ENCODE peak calls at places on chromosomes 6 and 20, in eight cellular contexts. One of them, this sample, is unnamed.

GRCh38 chr20:3674995-3675900 is 6.6 kb downstream of the ADAM33 start:
- DNase-seq in endothelial cell: no peak
- DNase-seq in HFFc6: no peak
- DNase-seq in RWPE2: peak
- DNase-seq in MCF 10A: no peak
- DNase-seq in cardiac fibroblast: no peak
- DNase-seq in fibroblast of lung: no peak
- DNase-seq in GM13976: no peak
- DNase-seq in this sample: no peak

GRCh38 chr6:89347825-89348224 is 4.7 kb downstream of the UBE2J1 start:
- DNase-seq in MCF 10A: no peak
- DNase-seq in GM13976: no peak
- DNase-seq in RWPE2: no peak
- DNase-seq in cardiac fibroblast: no peak
- DNase-seq in fibroblast of lung: peak
- DNase-seq in endothelial cell: no peak
- DNase-seq in HFFc6: peak
- DNase-seq in this sample: no peak

GRCh38 chr6:99579781-99580180 is 11.3 kb upstream of the CCNC start:
- DNase-seq in RWPE2: no peak
- DNase-seq in GM13976: no peak
- DNase-seq in fibroblast of lung: no peak
- DNase-seq in cardiac fibroblast: no peak
- DNase-seq in endothelial cell: no peak
- DNase-seq in MCF 10A: no peak
- DNase-seq in HFFc6: no peak
- DNase-seq in this sample: no peak

GRCh38 chr20:44501448-44501847 is 20.4 kb downstream of the SERINC3 start:
- DNase-seq in HFFc6: peak
- DNase-seq in GM13976: no peak
- DNase-seq in fibroblast of lung: peak
- DNase-seq in MCF 10A: peak
- DNase-seq in RWPE2: no peak
- DNase-seq in endothelial cell: no peak
- DNase-seq in cardiac fibroblast: peak
- DNase-seq in this sample: no peak

GRCh38 chr6:293185-294174 is 1.2 kb downstream of the DUSP22 start:
- DNase-seq in HFFc6: no peak
- DNase-seq in GM13976: no peak
- DNase-seq in MCF 10A: peak
- DNase-seq in endothelial cell: no peak
- DNase-seq in cardiac fibroblast: peak
- DNase-seq in RWPE2: no peak
- DNase-seq in fibroblast of lung: peak
- DNase-seq in this sample: peak

GRCh38 chr20:16098890-16099639 is 474.2 kb downstream of the KIF16B start:
- DNase-seq in cardiac fibroblast: no peak
- DNase-seq in fibroblast of lung: no peak
- DNase-seq in HFFc6: no peak
- DNase-seq in GM13976: no peak
- DNase-seq in endothelial cell: no peak
- DNase-seq in MCF 10A: peak
- DNase-seq in RWPE2: no peak
- DNase-seq in this sample: no peak

GRCh38 chr20:44025756-44026155 is 111.1 kb downstream of the TOX2 start:
- DNase-seq in fibroblast of lung: no peak
- DNase-seq in GM13976: no peak
- DNase-seq in cardiac fibroblast: no peak
- DNase-seq in HFFc6: no peak
- DNase-seq in RWPE2: peak
- DNase-seq in MCF 10A: no peak
- DNase-seq in endothelial cell: no peak
- DNase-seq in this sample: no peak

GRCh38 chr20:33788351-33789049 is 22.6 kb upstream of the CHMP4B start:
- DNase-seq in cardiac fibroblast: no peak
- DNase-seq in endothelial cell: no peak
- DNase-seq in HFFc6: no peak
- DNase-seq in MCF 10A: peak
- DNase-seq in fibroblast of lung: no peak
- DNase-seq in RWPE2: peak
- DNase-seq in GM13976: no peak
- DNase-seq in this sample: no peak

GRCh38 chr6:102114402-102114801 is 720.9 kb downstream of the GRIK2 start:
- DNase-seq in RWPE2: no peak
- DNase-seq in HFFc6: no peak
- DNase-seq in cardiac fibroblast: no peak
- DNase-seq in fibroblast of lung: no peak
- DNase-seq in endothelial cell: peak
- DNase-seq in MCF 10A: peak
- DNase-seq in GM13976: peak
- DNase-seq in this sample: no peak

GRCh38 chr20:25637247-25637646 is 13.4 kb upstream of the NANP start:
- DNase-seq in GM13976: no peak
- DNase-seq in fibroblast of lung: no peak
- DNase-seq in RWPE2: no peak
- DNase-seq in MCF 10A: no peak
- DNase-seq in endothelial cell: no peak
- DNase-seq in HFFc6: no peak
- DNase-seq in cardiac fibroblast: no peak
- DNase-seq in this sample: no peak

GRCh38 chr20:50110141-50111047 is 2.6 kb downstream of the UBE2V1 start:
- DNase-seq in RWPE2: peak
- DNase-seq in HFFc6: peak
- DNase-seq in GM13976: peak
- DNase-seq in cardiac fibroblast: peak
- DNase-seq in endothelial cell: peak
- DNase-seq in MCF 10A: no peak
- DNase-seq in fibroblast of lung: peak
- DNase-seq in this sample: no peak

GRCh38 chr6:154962751-154963150 is 32.4 kb upstream of the TIAM2 start:
- DNase-seq in MCF 10A: peak
- DNase-seq in GM13976: no peak
- DNase-seq in RWPE2: no peak
- DNase-seq in fibroblast of lung: peak
- DNase-seq in cardiac fibroblast: peak
- DNase-seq in HFFc6: peak
- DNase-seq in endothelial cell: no peak
- DNase-seq in this sample: no peak

GRCh38 chr6:136063095-136063494 is 187.0 kb downstream of the MTFR2 start:
- DNase-seq in HFFc6: peak
- DNase-seq in RWPE2: no peak
- DNase-seq in cardiac fibroblast: peak
- DNase-seq in MCF 10A: no peak
- DNase-seq in GM13976: no peak
- DNase-seq in endothelial cell: no peak
- DNase-seq in fibroblast of lung: peak
- DNase-seq in this sample: no peak

GRCh38 chr6:35300848-35301247 is 3.2 kb downstream of the DEF6 start:
- DNase-seq in GM13976: no peak
- DNase-seq in cardiac fibroblast: no peak
- DNase-seq in endothelial cell: no peak
- DNase-seq in RWPE2: no peak
- DNase-seq in HFFc6: no peak
- DNase-seq in MCF 10A: no peak
- DNase-seq in fibroblast of lung: no peak
- DNase-seq in this sample: no peak

GRCh38 chr20:49614338-49615050 is 46.6 kb upstream of the PTGIS start:
- DNase-seq in endothelial cell: no peak
- DNase-seq in RWPE2: no peak
- DNase-seq in cardiac fibroblast: no peak
- DNase-seq in MCF 10A: no peak
- DNase-seq in fibroblast of lung: no peak
- DNase-seq in GM13976: no peak
- DNase-seq in HFFc6: no peak
- DNase-seq in this sample: no peak

GRCh38 chr20:22474215-22474614 is 110.2 kb downstream of the FOXA2 start:
- DNase-seq in fibroblast of lung: no peak
- DNase-seq in RWPE2: no peak
- DNase-seq in cardiac fibroblast: no peak
- DNase-seq in MCF 10A: no peak
- DNase-seq in HFFc6: no peak
- DNase-seq in GM13976: no peak
- DNase-seq in endothelial cell: no peak
- DNase-seq in this sample: no peak

GRCh38 chr20:22470620-22471026 is 113.7 kb downstream of the FOXA2 start:
- DNase-seq in RWPE2: no peak
- DNase-seq in HFFc6: no peak
- DNase-seq in GM13976: no peak
- DNase-seq in endothelial cell: no peak
- DNase-seq in MCF 10A: no peak
- DNase-seq in fibroblast of lung: no peak
- DNase-seq in cardiac fibroblast: no peak
- DNase-seq in this sample: no peak

GRCh38 chr20:22471156-22471836 is 113.1 kb downstream of the FOXA2 start:
- DNase-seq in cardiac fibroblast: no peak
- DNase-seq in RWPE2: no peak
- DNase-seq in MCF 10A: no peak
- DNase-seq in fibroblast of lung: no peak
- DNase-seq in HFFc6: no peak
- DNase-seq in GM13976: no peak
- DNase-seq in endothelial cell: no peak
- DNase-seq in this sample: no peak

GRCh38 chr20:22473293-22473692 is 111.1 kb downstream of the FOXA2 start:
- DNase-seq in MCF 10A: no peak
- DNase-seq in fibroblast of lung: no peak
- DNase-seq in endothelial cell: no peak
- DNase-seq in cardiac fibroblast: no peak
- DNase-seq in RWPE2: no peak
- DNase-seq in HFFc6: no peak
- DNase-seq in GM13976: no peak
- DNase-seq in this sample: no peak

GRCh38 chr20:22472386-22472785 is 112.0 kb downstream of the FOXA2 start:
- DNase-seq in HFFc6: no peak
- DNase-seq in endothelial cell: no peak
- DNase-seq in GM13976: no peak
- DNase-seq in fibroblast of lung: no peak
- DNase-seq in RWPE2: no peak
- DNase-seq in MCF 10A: no peak
- DNase-seq in cardiac fibroblast: no peak
- DNase-seq in this sample: no peak
- TF ChIP-seq CTCF in HFFc6: no peak
- TF ChIP-seq CTCF in endothelial cell: no peak
- TF ChIP-seq CTCF in GM13976: no peak
- TF ChIP-seq CTCF in fibroblast of lung: no peak
- TF ChIP-seq CTCF in RWPE2: no peak
- TF ChIP-seq CTCF in MCF 10A: no peak
- TF ChIP-seq CTCF in cardiac fibroblast: no peak
- TF ChIP-seq CTCF in this sample: no peak

GRCh38 chr6:39049575-39050283 is 1.1 kb downstream of the GLP1R start:
- DNase-seq in GM13976: no peak
- DNase-seq in endothelial cell: no peak
- DNase-seq in fibroblast of lung: no peak
- DNase-seq in cardiac fibroblast: no peak
- DNase-seq in RWPE2: no peak
- DNase-seq in MCF 10A: no peak
- DNase-seq in HFFc6: no peak
- DNase-seq in this sample: no peak
- TF ChIP-seq CTCF in GM13976: no peak
- TF ChIP-seq CTCF in endothelial cell: no peak
- TF ChIP-seq CTCF in fibroblast of lung: no peak
- TF ChIP-seq CTCF in cardiac fibroblast: no peak
- TF ChIP-seq CTCF in RWPE2: no peak
- TF ChIP-seq CTCF in MCF 10A: no peak
- TF ChIP-seq CTCF in HFFc6: no peak
- TF ChIP-seq CTCF in this sample: no peak

DNA sequence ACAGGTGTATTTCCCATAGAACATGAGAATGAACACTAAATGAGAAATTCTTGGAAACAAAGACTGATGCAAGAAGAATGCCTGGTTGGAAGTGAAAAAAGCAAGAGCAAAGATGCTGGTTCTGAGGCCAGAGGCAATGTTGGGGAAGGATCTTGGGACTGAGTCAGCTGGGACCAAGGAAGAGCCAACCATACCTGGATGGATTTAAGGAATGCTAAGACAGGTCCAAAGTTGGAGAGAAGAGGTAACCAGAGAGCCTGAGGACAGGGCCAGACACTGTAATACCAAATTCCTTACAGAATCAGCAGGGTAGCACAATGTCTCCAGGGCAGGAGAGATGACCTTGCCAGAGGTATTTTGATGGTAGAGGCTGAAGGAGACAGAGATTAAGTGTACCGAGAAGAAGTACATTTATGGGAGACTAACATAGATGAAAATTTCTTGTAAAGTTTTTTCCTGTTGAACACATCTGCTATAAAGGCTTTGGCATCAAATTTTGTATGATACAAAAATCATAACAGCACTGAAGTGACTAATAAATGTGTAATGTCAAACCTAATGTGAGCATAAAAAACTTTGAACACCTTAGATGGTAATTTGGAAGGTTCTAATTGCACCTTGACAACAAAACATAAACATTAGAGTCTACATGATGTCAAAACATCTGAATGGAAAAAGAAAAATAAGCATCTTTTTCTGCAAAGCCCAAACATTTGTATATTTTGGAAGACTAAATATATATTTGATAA is 221.7 kb upstream of the MARCKS start:
- DNase-seq in MCF 10A: no peak
- DNase-seq in fibroblast of lung: no peak
- DNase-seq in RWPE2: no peak
- DNase-seq in cardiac fibroblast: no peak
- DNase-seq in HFFc6: no peak
- DNase-seq in GM13976: no peak
- DNase-seq in endothelial cell: no peak
- DNase-seq in this sample: no peak
- TF ChIP-seq CTCF in MCF 10A: no peak
- TF ChIP-seq CTCF in fibroblast of lung: no peak
- TF ChIP-seq CTCF in RWPE2: no peak
- TF ChIP-seq CTCF in cardiac fibroblast: no peak
- TF ChIP-seq CTCF in HFFc6: no peak
- TF ChIP-seq CTCF in GM13976: no peak
- TF ChIP-seq CTCF in endothelial cell: no peak
- TF ChIP-seq CTCF in this sample: no peak

GRCh38 chr6:165249808-165250207 is 59.6 kb downstream of the C6orf118 start:
- DNase-seq in RWPE2: no peak
- DNase-seq in endothelial cell: no peak
- DNase-seq in GM13976: no peak
- DNase-seq in fibroblast of lung: no peak
- DNase-seq in cardiac fibroblast: no peak
- DNase-seq in HFFc6: no peak
- DNase-seq in MCF 10A: no peak
- DNase-seq in this sample: no peak

GRCh38 chr6:165245716-165246115 is 63.7 kb downstream of the C6orf118 start:
- DNase-seq in HFFc6: no peak
- DNase-seq in cardiac fibroblast: peak
- DNase-seq in MCF 10A: no peak
- DNase-seq in GM13976: no peak
- DNase-seq in endothelial cell: no peak
- DNase-seq in fibroblast of lung: peak
- DNase-seq in RWPE2: no peak
- DNase-seq in this sample: no peak

GRCh38 chr6:165244524-165245247 is 64.7 kb downstream of the C6orf118 start:
- DNase-seq in fibroblast of lung: no peak
- DNase-seq in HFFc6: no peak
- DNase-seq in cardiac fibroblast: no peak
- DNase-seq in RWPE2: no peak
- DNase-seq in endothelial cell: no peak
- DNase-seq in GM13976: no peak
- DNase-seq in MCF 10A: no peak
- DNase-seq in this sample: no peak

GRCh38 chr6:165243801-165244200 is 65.6 kb downstream of the C6orf118 start:
- DNase-seq in cardiac fibroblast: no peak
- DNase-seq in GM13976: no peak
- DNase-seq in fibroblast of lung: no peak
- DNase-seq in RWPE2: no peak
- DNase-seq in MCF 10A: no peak
- DNase-seq in HFFc6: no peak
- DNase-seq in endothelial cell: no peak
- DNase-seq in this sample: no peak

GRCh38 chr6:165245287-165245686 is 64.1 kb downstream of the C6orf118 start:
- DNase-seq in MCF 10A: peak
- DNase-seq in cardiac fibroblast: peak
- DNase-seq in endothelial cell: no peak
- DNase-seq in HFFc6: no peak
- DNase-seq in GM13976: no peak
- DNase-seq in fibroblast of lung: peak
- DNase-seq in RWPE2: no peak
- DNase-seq in this sample: no peak
- TF ChIP-seq CTCF in MCF 10A: peak
- TF ChIP-seq CTCF in cardiac fibroblast: peak
- TF ChIP-seq CTCF in endothelial cell: no peak
- TF ChIP-seq CTCF in HFFc6: no peak
- TF ChIP-seq CTCF in GM13976: no peak
- TF ChIP-seq CTCF in fibroblast of lung: no peak
- TF ChIP-seq CTCF in RWPE2: peak
- TF ChIP-seq CTCF in this sample: no peak